ENCODE peak calls at places on chromosomes 2 and 18, in eight cellular contexts. T is iPS-NIHi11, K is islet precursor cell, D is NCI-H510A treated with DMSO at 0.1 percent for 48 hours, J is astrocyte, E is NCI-H774, O is esophagus squamous epithelium, V is left ventricle myocardium superior. C is an unnamed sample.

GRCh38 chr18:49588971-49589370 is 27.1 kb downstream of the LIPG start:
- DNase-seq in V (no peak), O (no peak), D (no peak), K (peak), J (no peak), T (no peak), E (no peak), C (no peak)

GRCh38 chr2:165582409-165582808 is 112.9 kb downstream of the CSRNP3 start:
- DNase-seq in O (no peak), K (no peak), T (no peak), E (no peak), D (no peak), J (peak), V (no peak), C (no peak)

GRCh38 chr18:13110559-13110958 is 108.0 kb upstream of the LDLRAD4 start:
- DNase-seq in T (no peak), J (no peak), E (no peak), V (no peak), K (no peak), O (no peak), D (no peak), C (no peak)

GRCh38 chr2:31233216-31233615 is 736 bp upstream of the EHD3 start:
- DNase-seq in J (peak), K (no peak), E (peak), V (no peak), T (no peak), O (no peak), D (no peak), C (no peak)

GRCh38 chr2:65351234-65351947 is 81.0 kb downstream of the SPRED2 start:
- DNase-seq in J (peak), T (no peak), D (no peak), O (no peak), K (peak), E (no peak), V (no peak), C (peak)

GRCh38 chr2:60484080-60484737 is 69.2 kb downstream of the BCL11A start:
- DNase-seq in V (no peak), T (peak), K (peak), D (no peak), J (peak), E (no peak), O (no peak), C (peak)

GRCh38 chr2:234372506-234372905 is 124.4 kb downstream of the ARL4C start:
- DNase-seq in K (no peak), V (no peak), O (no peak), T (no peak), J (no peak), E (no peak), D (no peak), C (no peak)

GRCh38 chr18:53864758-53865157 is 359.7 kb downstream of the MBD2 start:
- DNase-seq in J (no peak), T (no peak), E (no peak), V (no peak), D (no peak), K (no peak), O (no peak), C (no peak)

GRCh38 chr2:233053928-233054774 is 6.0 kb upstream of the INPP5D start:
- DNase-seq in O (no peak), V (peak), D (peak), T (peak), E (peak), K (peak), J (no peak), C (peak)

GRCh38 chr2:23843051-23843976 is 83.6 kb downstream of the ATAD2B start:
- DNase-seq in D (no peak), V (no peak), J (peak), O (no peak), K (no peak), E (no peak), T (no peak), C (no peak)

GRCh38 chr2:216633616-216634316 is 546 bp downstream of the IGFBP2 start:
- DNase-seq in E (no peak), J (no peak), K (peak), T (no peak), D (peak), O (no peak), V (peak), C (peak)

GRCh38 chr2:143758629-143759330 is 629.6 kb downstream of the ARHGAP15 start:
- DNase-seq in T (peak), V (no peak), E (no peak), D (no peak), J (peak), K (no peak), O (no peak), C (peak)

GRCh38 chr2:38057651-38058410 is 18.1 kb downstream of the CYP1B1 start:
- DNase-seq in T (no peak), V (no peak), O (no peak), J (no peak), D (no peak), K (no peak), E (no peak), C (no peak)

GRCh38 chr18:79047556-79048244 is 21.5 kb upstream of the ATP9B start:
- DNase-seq in E (no peak), K (no peak), O (no peak), V (no peak), D (no peak), T (no peak), J (no peak), C (no peak)

GRCh38 chr2:102736607-102737409 is 25.0 kb upstream of the TMEM182 start:
- DNase-seq in D (peak), J (peak), O (peak), V (peak), K (peak), T (peak), E (peak), C (peak)

GRCh38 chr18:65352183-65352582 is 398.6 kb upstream of the CDH7 start:
- DNase-seq in T (no peak), V (no peak), K (no peak), J (no peak), O (no peak), D (peak), E (peak), C (no peak)

GRCh38 chr18:79544386-79544963 is 135.1 kb upstream of the CTDP1 start:
- DNase-seq in E (no peak), V (no peak), D (no peak), O (no peak), T (no peak), J (no peak), K (peak), C (no peak)

GRCh38 chr18:76958692-76959341 is 136.5 kb downstream of the ZNF236 start:
- DNase-seq in O (no peak), J (no peak), K (no peak), T (no peak), D (peak), E (no peak), V (no peak), C (no peak)

GRCh38 chr2:210277133-210277532 is 37.8 kb downstream of the MYL1 start:
- DNase-seq in E (no peak), D (no peak), T (no peak), J (no peak), K (no peak), V (no peak), O (no peak), C (no peak)

GRCh38 chr2:202429164-202429980 is 53.2 kb downstream of the BMPR2 start:
- DNase-seq in E (no peak), J (peak), D (no peak), T (no peak), V (no peak), O (no peak), K (no peak), C (no peak)

GRCh38 chr2:64972856-64973255 is 16.3 kb upstream of the SLC1A4 start:
- DNase-seq in E (no peak), O (no peak), K (no peak), T (no peak), J (no peak), V (no peak), D (no peak), C (no peak)

GRCh38 chr2:12381543-12382323 is 335.0 kb upstream of the TRIB2 start:
- DNase-seq in T (peak), V (no peak), K (no peak), O (no peak), E (no peak), D (no peak), J (no peak), C (peak)

GRCh38 chr2:220961461-220961860 is 610.6 kb downstream of the EPHA4 start:
- DNase-seq in O (no peak), D (no peak), K (no peak), T (no peak), V (no peak), E (no peak), J (no peak), C (no peak)

C was measured in ELF-1.